ENCODE peak calls at places on chromosomes 1 and 21, in ten cellular contexts. E is mucosa of descending colon, P is OCI-LY7, F is HFF-Myc, X is BJ, T is colonic mucosa, U is foreskin fibroblast, B is endothelial cell of umbilical vein, D is fibroblast of lung, R is PC-9. Y is an unnamed sample.

GRCh38 chr1:66642992-66643391 is 109.0 kb downstream of the SGIP1 start:
- DNase-seq in T (no peak), E (no peak), F (no peak), P (no peak), R (no peak), D (no peak), X (no peak), U (peak; percentile 54), B (no peak), Y (no peak)

GRCh38 chr1:160260436-160261382 is 1.6 kb downstream of the DCAF8 start:
- DNase-seq in E (no peak), D (peak; percentile 93), P (no peak), F (peak; percentile 77), X (peak; percentile 75), T (no peak), U (peak; percentile 86), R (no peak), B (peak; percentile 87), Y (no peak)

GRCh38 chr1:153959454-153959853 is 1.0 kb upstream of the CRTC2 start:
- DNase-seq in X (no peak), T (no peak), R (no peak), P (no peak), E (no peak), D (no peak), F (no peak), B (no peak), U (no peak), Y (no peak)

GRCh38 chr1:47406966-47407365 is 9.1 kb upstream of the FOXE3 start:
- DNase-seq in T (no peak), P (no peak), X (no peak), R (no peak), D (no peak), F (no peak), U (no peak), B (no peak), E (no peak), Y (no peak)

GRCh38 chr1:204637985-204638356 is 47.6 kb downstream of the LRRN2 start:
- DNase-seq in B (no peak), T (peak; percentile 27), E (no peak), D (peak; percentile 32), P (no peak), X (no peak), F (no peak), R (no peak), U (no peak), Y (no peak)

GRCh38 chr21:45741691-45742090 is 98.2 kb downstream of the PCBP3 start:
- DNase-seq in D (no peak), T (no peak), B (no peak), P (no peak), X (no peak), E (no peak), U (no peak), F (no peak), R (no peak), Y (no peak)

GRCh38 chr1:43600033-43601020 is 49.6 kb upstream of the KDM4A start:
- DNase-seq in E (no peak), P (no peak), X (no peak), D (no peak), B (no peak), U (no peak), R (peak; percentile 9), F (no peak), T (no peak), Y (no peak)

GRCh38 chr1:94858276-94858675 is 38.1 kb downstream of the SLC44A3 start:
- DNase-seq in R (peak; percentile 17), U (peak; percentile 34), T (no peak), D (peak; percentile 54), E (no peak), P (no peak), B (no peak), F (no peak), X (no peak), Y (no peak)

GRCh38 chr1:59292557-59292956 is 4.3 kb upstream of the FGGY start:
- DNase-seq in E (no peak), F (no peak), X (no peak), D (no peak), P (no peak), U (peak; percentile 79), B (peak; percentile 75), R (no peak), T (peak; percentile 40), Y (peak; percentile 48)

GRCh38 chr1:91745649-91746383 is 140.1 kb downstream of the TGFBR3 start:
- DNase-seq in E (no peak), P (no peak), X (no peak), B (peak; percentile 42), F (no peak), U (peak; percentile 55), D (no peak), R (no peak), T (no peak), Y (no peak)

GRCh38 chr1:222930097-222930496 is 115.3 kb downstream of the DISP1 start:
- DNase-seq in F (no peak), D (no peak), P (no peak), T (no peak), B (no peak), X (no peak), R (no peak), U (no peak), E (no peak), Y (no peak)

GRCh38 chr21:39238275-39238674 is 55.0 kb upstream of the PSMG1 start:
- DNase-seq in P (no peak), U (no peak), R (no peak), T (no peak), B (no peak), F (no peak), X (no peak), E (no peak), D (peak; percentile 55), Y (no peak)

GRCh38 chr1:186482661-186483255 is 21.8 kb upstream of the PDC start:
- DNase-seq in U (peak; percentile 82), F (peak; percentile 77), T (peak; percentile 43), B (peak; percentile 90), X (no peak), R (peak; percentile 59), D (peak; percentile 64), E (no peak), P (peak; percentile 67), Y (peak; percentile 47)

GRCh38 chr1:202888507-202889360 is at the start of gene RABIF:
- DNase-seq in X (peak; percentile 65), F (peak; percentile 73), U (peak; percentile 98), R (peak; percentile 97), T (peak; percentile 97), E (peak; percentile 97), B (peak; percentile 97), D (peak; percentile 89), P (peak; percentile 96), Y (peak; percentile 97)
- TF ChIP-seq CTCF in X (peak; percentile 35), F (no peak), U (peak; percentile 11), R (no peak), T (no peak), E (peak; percentile 7), B (no peak), D (peak; percentile 36), P (no peak), Y (no peak)

GRCh38 chr1:16017461-16018303 is at the start of gene HSPB7:
- DNase-seq in P (peak; percentile 33), R (no peak), X (peak; percentile 55), B (no peak), D (peak; percentile 69), U (peak; percentile 91), T (peak; percentile 50), E (peak; percentile 60), F (no peak), Y (no peak)
- TF ChIP-seq CTCF in P (peak; percentile 41), R (no peak), X (peak; percentile 26), B (no peak), D (no peak), U (no peak), T (no peak), E (no peak), F (no peak), Y (peak; percentile 2)

GRCh38 chr1:50968021-50968883 is 1.8 kb upstream of the CDKN2C start:
- DNase-seq in X (peak; percentile 72), U (peak; percentile 96), E (peak; percentile 95), B (peak; percentile 94), T (peak; percentile 93), R (peak; percentile 93), D (peak; percentile 92), P (peak; percentile 91), F (no peak), Y (peak; percentile 90)

GRCh38 chr1:50970927-50971582 is 1.0 kb downstream of the CDKN2C start:
- DNase-seq in X (no peak), F (no peak), U (peak; percentile 41), D (no peak), B (peak; percentile 40), P (peak; percentile 24), T (no peak), R (no peak), E (no peak), Y (no peak)

GRCh38 chr1:50968884-50969610 is 998 bp upstream of the CDKN2C start:
- DNase-seq in F (no peak), T (peak; percentile 60), U (no peak), B (peak; percentile 57), P (peak; percentile 69), E (peak; percentile 73), X (no peak), D (peak; percentile 45), R (peak; percentile 56), Y (peak; percentile 67)

GRCh38 chr1:50970508-50970885 is 452 bp downstream of the CDKN2C start:
- DNase-seq in T (no peak), D (no peak), R (no peak), E (no peak), U (no peak), B (no peak), X (no peak), F (no peak), P (no peak), Y (no peak)

DNA sequence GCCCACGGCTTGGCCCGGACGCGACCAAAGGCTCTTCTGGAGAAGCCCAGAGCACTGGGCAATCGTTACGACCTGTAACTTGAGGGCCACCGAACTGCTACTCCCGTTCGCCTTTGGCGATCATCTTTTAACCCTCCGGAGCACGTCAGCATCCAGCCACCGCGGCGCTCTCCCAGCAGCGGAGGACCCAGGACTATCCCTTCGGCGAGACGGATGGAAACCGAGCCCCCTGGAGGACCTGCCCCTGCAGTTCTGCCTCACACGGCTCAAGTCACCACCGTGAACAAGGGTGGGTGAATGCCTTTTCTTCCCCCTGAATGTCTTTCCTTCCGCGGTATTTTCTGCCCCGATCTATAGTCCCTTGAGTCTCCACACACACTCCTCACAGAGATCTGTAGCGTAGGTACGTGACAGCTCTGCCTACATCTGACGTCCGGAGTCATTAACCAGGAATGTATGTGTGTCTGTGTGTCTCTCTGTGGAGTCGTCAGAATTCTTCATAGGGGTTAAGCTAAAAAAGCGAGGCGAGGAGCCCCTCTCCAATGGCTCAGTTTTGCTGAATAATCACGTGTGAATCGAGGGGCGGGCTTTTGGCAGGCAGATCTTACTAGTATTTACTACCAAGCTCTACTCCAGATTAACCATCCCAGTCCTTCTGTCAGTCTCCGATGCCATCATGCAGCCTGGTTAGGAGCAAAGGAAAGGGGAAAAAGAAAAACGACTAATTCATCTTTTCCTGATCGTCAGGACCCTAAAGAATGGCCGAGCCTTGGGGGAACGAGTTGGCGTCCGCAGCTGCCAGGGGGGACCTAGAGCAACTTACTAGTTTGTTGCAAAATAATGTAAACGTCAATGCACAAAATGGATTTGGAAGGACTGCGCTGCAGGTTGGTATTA is at the start of gene CDKN2C:
- DNase-seq in D (peak; percentile 90), F (no peak), U (peak; percentile 77), B (peak; percentile 85), R (peak; percentile 37), E (peak; percentile 66), T (peak; percentile 88), X (peak; percentile 77), P (peak; percentile 80), Y (peak; percentile 60)
- TF ChIP-seq CTCF in D (peak; percentile 10), F (no peak), U (no peak), B (peak; percentile 19), R (no peak), E (no peak), T (no peak), X (peak; percentile 23), P (peak; percentile 47), Y (no peak)

GRCh38 chr1:36096500-36097412 is 8.1 kb downstream of the ADPRS start:
- DNase-seq in F (no peak), T (no peak), U (peak; percentile 53), D (no peak), P (peak; percentile 28), E (no peak), R (peak; percentile 19), X (no peak), B (no peak), Y (no peak)
- TF ChIP-seq CTCF in F (peak; percentile 33), T (no peak), U (peak; percentile 18), D (peak; percentile 29), P (peak; percentile 47), E (no peak), R (no peak), X (peak; percentile 42), B (peak; percentile 32), Y (no peak)